ENCODE peak calls at places on chromosomes 5 and 9, in six cellular contexts. K is HepG2, S is HCT116, O is H1, M is SK-N-SH, W is GM12878. U is an unnamed sample.

GRCh38 chr9:95025213-95026170 is 292.0 kb downstream of the FANCC start:
- DNase-seq in W (no peak), S (no peak), K (peak), M (peak), O (no peak), U (peak)

GRCh38 chr9:100671811-100672305 is 94.0 kb downstream of the CAVIN4 start:
- DNase-seq in K (no peak), M (no peak), W (no peak), S (no peak), O (no peak), U (no peak)

GRCh38 chr5:5158472-5158895 is 18.4 kb downstream of the ADAMTS16 start:
- DNase-seq in O (no peak), K (no peak), S (no peak), M (no peak), W (no peak), U (no peak)

GRCh38 chr9:131094622-131095021 is 1.7 kb upstream of the AIF1L start:
- DNase-seq in W (no peak), O (no peak), K (no peak), S (no peak), M (no peak), U (no peak)

GRCh38 chr9:137492464-137493162 is 33.5 kb upstream of the NSMF start:
- DNase-seq in M (peak), S (peak), W (no peak), K (no peak), O (no peak), U (no peak)

GRCh38 chr9:137015540-137015930 is 12.5 kb downstream of the ABCA2 start:
- DNase-seq in O (no peak), M (no peak), S (no peak), K (no peak), W (no peak), U (no peak)

GRCh38 chr9:111891910-111892499 is 4.6 kb upstream of the UGCG start:
- DNase-seq in M (no peak), O (no peak), K (peak), W (no peak), S (peak), U (no peak)

GRCh38 chr5:10248378-10249260 is 1.1 kb downstream of the ATPSCKMT start:
- DNase-seq in M (no peak), O (no peak), S (no peak), K (no peak), W (no peak), U (no peak)

GRCh38 chr9:2711716-2712115 is 5.6 kb upstream of the KCNV2 start:
- DNase-seq in S (no peak), W (no peak), M (no peak), O (no peak), K (no peak), U (no peak)

GRCh38 chr9:102631559-102631958 is 363.6 kb upstream of the CYLC2 start:
- DNase-seq in W (no peak), K (peak), O (no peak), S (no peak), M (no peak), U (peak)

GRCh38 chr9:130147910-130148309 is 24.3 kb upstream of the NCS1 start:
- DNase-seq in W (no peak), M (no peak), S (no peak), O (no peak), K (no peak), U (no peak)

GRCh38 chr9:97635026-97635425 is 1.4 kb downstream of the NCBP1 start:
- DNase-seq in M (no peak), W (no peak), K (no peak), O (no peak), S (no peak), U (no peak)

GRCh38 chr5:125549322-125549871 is 803.0 kb upstream of the ZNF608 start:
- DNase-seq in S (no peak), K (no peak), O (no peak), M (peak), W (no peak), U (no peak)

GRCh38 chr5:77461287-77461686 is 30.8 kb downstream of the WDR41 start:
- DNase-seq in O (no peak), K (no peak), W (no peak), M (no peak), S (no peak), U (no peak)

GRCh38 chr9:15965246-15965745 is 412.5 kb downstream of the CCDC171 start:
- DNase-seq in O (no peak), S (no peak), K (no peak), W (no peak), M (no peak), U (no peak)

GRCh38 chr5:179343902-179344300 is 1.4 kb downstream of the ADAMTS2 start:
- DNase-seq in M (peak), S (no peak), K (no peak), W (no peak), O (peak), U (no peak)

GRCh38 chr5:124599048-124599973 is 147.1 kb downstream of the ZNF608 start:
- DNase-seq in S (no peak), W (peak), M (peak), O (no peak), K (peak), U (peak)

GRCh38 chr5:66848749-66849641 is 252.8 kb downstream of the MAST4 start:
- DNase-seq in W (no peak), M (peak), K (no peak), O (no peak), S (no peak), U (no peak)

GRCh38 chr5:160188151-160188967 is 40.9 kb upstream of the FABP6 start:
- DNase-seq in K (no peak), O (peak), W (no peak), M (no peak), S (no peak), U (no peak)

GRCh38 chr5:429453-430188 is 13.4 kb upstream of the EXOC3 start:
- DNase-seq in S (no peak), W (no peak), O (no peak), M (no peak), K (no peak), U (no peak)
- TF ChIP-seq JUND in S (no peak), W (no peak), O (no peak), M (no peak), K (no peak), U (no peak)

DNA sequence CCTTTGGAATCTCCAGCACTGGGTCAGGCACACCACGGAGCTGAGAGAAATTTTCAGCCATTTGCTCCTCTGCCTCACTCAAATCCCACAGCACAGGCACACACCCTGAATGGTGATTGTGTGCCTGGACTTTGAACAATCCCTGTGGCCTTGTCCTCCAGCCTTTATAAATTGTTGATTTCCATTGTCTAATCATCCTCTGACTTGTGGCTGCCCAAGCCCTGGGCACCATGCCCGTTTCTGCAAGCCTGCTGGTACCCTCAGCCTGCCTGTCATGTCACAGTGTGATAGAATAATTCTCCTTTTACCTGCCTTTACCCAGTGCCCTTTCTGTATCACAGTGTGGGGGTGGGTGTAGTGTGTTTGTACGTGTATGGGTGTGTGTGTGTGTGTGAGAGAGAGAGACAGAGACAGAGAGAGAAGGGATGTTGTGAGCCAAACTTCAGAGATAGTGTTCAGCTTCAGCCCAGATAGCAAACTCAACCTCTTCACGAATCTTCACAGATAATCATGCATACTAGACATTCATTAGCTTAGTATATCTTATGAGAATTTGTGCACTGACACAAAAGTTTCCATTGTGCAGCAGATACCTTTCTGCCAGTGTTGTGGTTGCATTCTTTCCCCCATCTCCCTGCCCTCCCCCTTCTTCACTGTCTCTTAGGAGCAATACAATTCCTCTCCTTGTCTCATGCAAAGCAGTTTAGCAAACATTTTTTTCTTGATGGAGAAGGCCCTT is 27.8 kb upstream of the SLC44A1 start:
- DNase-seq in M (no peak), K (peak), O (no peak), W (no peak), S (no peak), U (no peak)
- TF ChIP-seq JUND in M (no peak), K (no peak), O (no peak), W (no peak), S (no peak), U (no peak)

GRCh38 chr5:16883801-16884200 is 52.3 kb downstream of the MYO10 start:
- DNase-seq in M (no peak), O (no peak), K (no peak), S (no peak), W (no peak), U (no peak)
- TF ChIP-seq JUND in M (no peak), O (no peak), K (no peak), S (no peak), W (no peak), U (no peak)

GRCh38 chr9:7813030-7813429 is 13.5 kb upstream of the DMAC1 start:
- DNase-seq in S (no peak), M (no peak), K (no peak), W (no peak), O (no peak), U (no peak)

GRCh38 chr9:7816021-7816420 is 16.4 kb upstream of the DMAC1 start:
- DNase-seq in K (no peak), O (no peak), W (no peak), M (no peak), S (no peak), U (no peak)

GRCh38 chr9:7811679-7812078 is 12.1 kb upstream of the DMAC1 start:
- DNase-seq in W (no peak), K (no peak), M (no peak), S (no peak), O (no peak), U (no peak)
- TF ChIP-seq JUND in W (no peak), K (no peak), M (no peak), S (no peak), O (no peak), U (no peak)

DNA sequence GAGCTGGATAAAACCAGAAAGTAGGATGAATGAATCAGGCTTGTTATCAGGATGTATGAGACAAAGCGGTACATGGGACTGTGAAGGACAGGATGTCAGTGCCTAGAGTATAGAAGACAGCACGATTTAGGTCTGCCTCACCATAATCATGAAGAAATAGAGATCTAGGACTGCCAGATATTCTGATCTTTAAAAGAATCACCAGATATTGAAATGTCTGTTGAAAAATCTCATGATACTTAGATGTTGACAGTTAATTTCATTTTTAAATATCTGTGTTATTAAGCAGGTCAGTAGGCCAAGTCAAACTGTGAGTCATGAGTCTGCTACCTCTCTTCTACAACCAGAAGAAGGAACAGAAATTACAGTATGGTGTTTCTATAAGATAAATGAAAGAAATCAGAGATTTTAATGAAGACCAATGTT is 65.0 kb downstream of the ST8SIA4 start:
- DNase-seq in S (no peak), W (no peak), K (no peak), M (no peak), O (no peak), U (no peak)
- TF ChIP-seq JUND in S (no peak), W (no peak), K (no peak), M (no peak), O (no peak), U (no peak)

GRCh38 chr9:88658311-88658822 is 123.4 kb downstream of the NXNL2 start:
- DNase-seq in W (no peak), S (no peak), O (no peak), K (no peak), M (no peak), U (no peak)
- TF ChIP-seq JUND in W (no peak), S (no peak), O (no peak), K (no peak), M (no peak), U (no peak)

GRCh38 chr9:8235489-8235888 is 435.9 kb upstream of the DMAC1 start:
- DNase-seq in W (no peak), K (no peak), M (no peak), O (no peak), S (no peak), U (no peak)

GRCh38 chr9:8234286-8234819 is 434.8 kb upstream of the DMAC1 start:
- DNase-seq in W (no peak), K (no peak), S (no peak), M (no peak), O (peak), U (no peak)
- TF ChIP-seq JUND in W (no peak), K (no peak), S (no peak), M (no peak), O (no peak), U (no peak)

DNA sequence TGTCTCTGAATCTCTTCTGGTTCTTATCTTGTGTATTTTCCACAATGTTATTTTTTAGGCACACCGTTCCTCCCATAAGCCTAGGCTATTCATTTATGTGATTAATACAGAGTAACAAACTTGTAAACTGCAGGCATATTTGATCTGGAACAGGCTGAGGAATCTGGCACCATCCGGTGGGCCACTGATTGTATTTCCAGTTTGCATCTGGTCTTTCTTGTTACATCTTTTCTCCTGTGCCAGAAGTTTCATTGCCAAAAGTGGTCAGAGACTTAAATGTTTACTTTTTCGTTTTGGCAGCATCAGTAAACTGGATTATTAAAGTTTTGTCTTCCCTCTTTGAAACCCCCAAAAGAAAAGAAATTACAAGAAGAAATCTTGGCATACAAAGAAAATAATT is 17.9 kb upstream of the ZCCHC7 start:
- DNase-seq in S (no peak), W (no peak), K (no peak), M (no peak), O (no peak), U (no peak)
- TF ChIP-seq JUND in S (no peak), W (no peak), K (no peak), M (no peak), O (no peak), U (no peak)

GRCh38 chr5:13591621-13592020 is 352.9 kb downstream of the DNAH5 start:
- DNase-seq in M (no peak), O (no peak), W (no peak), S (no peak), K (no peak), U (no peak)
- TF ChIP-seq JUND in M (peak), O (no peak), W (no peak), S (no peak), K (no peak), U (no peak)

U was measured in T47D.